ENCODE peak calls at places on chromosome 13, in six cellular contexts. One of them, this sample, is unnamed.

GRCh38 chr13:110108348-110109139 is 198.4 kb downstream of the COL4A1 start:
- DNase-seq in MCF 10A: peak; percentile 87
- DNase-seq in RWPE2: no peak
- DNase-seq in tibial artery: peak; percentile 91
- DNase-seq in head of caudate nucleus: peak; percentile 79
- DNase-seq in DMS153: peak; percentile 81
- DNase-seq in this sample: peak; percentile 61

GRCh38 chr13:44573790-44574465 is 2.2 kb downstream of the TSC22D1 start:
- DNase-seq in head of caudate nucleus: no peak
- DNase-seq in DMS153: no peak
- DNase-seq in tibial artery: no peak
- DNase-seq in MCF 10A: peak; percentile 48
- DNase-seq in RWPE2: no peak
- DNase-seq in this sample: no peak

GRCh38 chr13:44768775-44769578 is 192.8 kb upstream of the TSC22D1 start:
- DNase-seq in RWPE2: no peak
- DNase-seq in MCF 10A: peak; percentile 16
- DNase-seq in tibial artery: no peak
- DNase-seq in DMS153: no peak
- DNase-seq in head of caudate nucleus: no peak
- DNase-seq in this sample: no peak

GRCh38 chr13:76921516-76921915 is 26.8 kb upstream of the ACOD1 start:
- DNase-seq in tibial artery: no peak
- DNase-seq in MCF 10A: peak; percentile 59
- DNase-seq in head of caudate nucleus: no peak
- DNase-seq in RWPE2: no peak
- DNase-seq in DMS153: no peak
- DNase-seq in this sample: no peak

GRCh38 chr13:113855931-113856715 is 7.8 kb downstream of the GAS6 start:
- DNase-seq in RWPE2: peak; percentile 39
- DNase-seq in DMS153: no peak
- DNase-seq in head of caudate nucleus: no peak
- DNase-seq in MCF 10A: no peak
- DNase-seq in tibial artery: peak; percentile 61
- DNase-seq in this sample: no peak

GRCh38 chr13:93505104-93505952 is 278.7 kb downstream of the GPC6 start:
- DNase-seq in tibial artery: no peak
- DNase-seq in DMS153: no peak
- DNase-seq in head of caudate nucleus: no peak
- DNase-seq in RWPE2: no peak
- DNase-seq in MCF 10A: no peak
- DNase-seq in this sample: no peak

GRCh38 chr13:77697208-77698103 is at the start of gene SLAIN1:
- DNase-seq in tibial artery: peak; percentile 91
- DNase-seq in RWPE2: no peak
- DNase-seq in DMS153: peak; percentile 75
- DNase-seq in MCF 10A: no peak
- DNase-seq in head of caudate nucleus: peak; percentile 89
- DNase-seq in this sample: peak; percentile 88

GRCh38 chr13:98508280-98509074 is 68.4 kb downstream of the STK24 start:
- DNase-seq in head of caudate nucleus: no peak
- DNase-seq in DMS153: no peak
- DNase-seq in MCF 10A: peak; percentile 70
- DNase-seq in RWPE2: no peak
- DNase-seq in tibial artery: no peak
- DNase-seq in this sample: no peak

GRCh38 chr13:109704771-109705628 is 81.4 kb downstream of the IRS2 start:
- DNase-seq in RWPE2: peak; percentile 76
- DNase-seq in DMS153: peak; percentile 85
- DNase-seq in head of caudate nucleus: no peak
- DNase-seq in MCF 10A: peak; percentile 94
- DNase-seq in tibial artery: peak; percentile 79
- DNase-seq in this sample: no peak

GRCh38 chr13:39602277-39602613 is 748 bp downstream of the LHFPL6 start:
- DNase-seq in MCF 10A: no peak
- DNase-seq in RWPE2: no peak
- DNase-seq in DMS153: no peak
- DNase-seq in head of caudate nucleus: no peak
- DNase-seq in tibial artery: no peak
- DNase-seq in this sample: no peak

GRCh38 chr13:94369862-94370491 is 109.5 kb downstream of the DCT start:
- DNase-seq in RWPE2: no peak
- DNase-seq in MCF 10A: no peak
- DNase-seq in DMS153: peak; percentile 20
- DNase-seq in tibial artery: no peak
- DNase-seq in head of caudate nucleus: no peak
- DNase-seq in this sample: no peak

GRCh38 chr13:113458218-113459065 is 5.2 kb upstream of the ADPRHL1 start:
- DNase-seq in MCF 10A: no peak
- DNase-seq in DMS153: no peak
- DNase-seq in tibial artery: no peak
- DNase-seq in head of caudate nucleus: no peak
- DNase-seq in RWPE2: no peak
- DNase-seq in this sample: no peak

GRCh38 chr13:102440259-102440936 is 38.5 kb upstream of the FGF14 start:
- DNase-seq in head of caudate nucleus: no peak
- DNase-seq in RWPE2: peak; percentile 72
- DNase-seq in tibial artery: no peak
- DNase-seq in DMS153: no peak
- DNase-seq in MCF 10A: peak; percentile 41
- DNase-seq in this sample: no peak

GRCh38 chr13:24365191-24365590 is 55.8 kb downstream of the C1QTNF9 start:
- DNase-seq in DMS153: no peak
- DNase-seq in RWPE2: no peak
- DNase-seq in tibial artery: no peak
- DNase-seq in MCF 10A: no peak
- DNase-seq in head of caudate nucleus: no peak
- DNase-seq in this sample: no peak

GRCh38 chr13:80527400-80527799 is 186.5 kb upstream of the SPRY2 start:
- DNase-seq in tibial artery: no peak
- DNase-seq in DMS153: no peak
- DNase-seq in head of caudate nucleus: no peak
- DNase-seq in MCF 10A: no peak
- DNase-seq in RWPE2: no peak
- DNase-seq in this sample: no peak

GRCh38 chr13:111177081-111177711 is 62.1 kb downstream of the ARHGEF7 start:
- DNase-seq in tibial artery: peak; percentile 88
- DNase-seq in RWPE2: no peak
- DNase-seq in DMS153: peak; percentile 64
- DNase-seq in head of caudate nucleus: peak; percentile 47
- DNase-seq in MCF 10A: no peak
- DNase-seq in this sample: peak; percentile 72

GRCh38 chr13:109744512-109745051 is 41.8 kb downstream of the IRS2 start:
- DNase-seq in tibial artery: no peak
- DNase-seq in RWPE2: no peak
- DNase-seq in DMS153: peak; percentile 14
- DNase-seq in head of caudate nucleus: no peak
- DNase-seq in MCF 10A: peak; percentile 72
- DNase-seq in this sample: no peak

GRCh38 chr13:111219306-111219705 is 101.1 kb upstream of the TEX29 start:
- DNase-seq in tibial artery: peak; percentile 90
- DNase-seq in MCF 10A: no peak
- DNase-seq in RWPE2: no peak
- DNase-seq in DMS153: no peak
- DNase-seq in head of caudate nucleus: no peak
- DNase-seq in this sample: no peak

GRCh38 chr13:95193509-95194230 is 107.6 kb downstream of the ABCC4 start:
- DNase-seq in tibial artery: no peak
- DNase-seq in DMS153: no peak
- DNase-seq in RWPE2: no peak
- DNase-seq in MCF 10A: peak; percentile 5
- DNase-seq in head of caudate nucleus: no peak
- DNase-seq in this sample: no peak

GRCh38 chr13:41658057-41658642 is 200.8 kb downstream of the RGCC start:
- DNase-seq in DMS153: no peak
- DNase-seq in head of caudate nucleus: no peak
- DNase-seq in MCF 10A: peak; percentile 61
- DNase-seq in tibial artery: no peak
- DNase-seq in RWPE2: no peak
- DNase-seq in this sample: no peak

GRCh38 chr13:59700281-59700680 is 463.4 kb downstream of the DIAPH3 start:
- DNase-seq in head of caudate nucleus: no peak
- DNase-seq in DMS153: no peak
- DNase-seq in tibial artery: no peak
- DNase-seq in RWPE2: no peak
- DNase-seq in MCF 10A: no peak
- DNase-seq in this sample: no peak

GRCh38 chr13:63680704-63681103 is 2265.1 kb upstream of the PCDH20 start:
- DNase-seq in MCF 10A: no peak
- DNase-seq in head of caudate nucleus: no peak
- DNase-seq in RWPE2: no peak
- DNase-seq in DMS153: no peak
- DNase-seq in tibial artery: no peak
- DNase-seq in this sample: no peak

GRCh38 chr13:63948045-63948444 is 2532.4 kb upstream of the PCDH20 start:
- DNase-seq in tibial artery: no peak
- DNase-seq in head of caudate nucleus: no peak
- DNase-seq in RWPE2: no peak
- DNase-seq in DMS153: no peak
- DNase-seq in MCF 10A: no peak
- DNase-seq in this sample: no peak

GRCh38 chr13:19634129-19634740 is 776 bp downstream of the MPHOSPH8 start:
- DNase-seq in RWPE2: no peak
- DNase-seq in tibial artery: no peak
- DNase-seq in MCF 10A: peak; percentile 33
- DNase-seq in DMS153: no peak
- DNase-seq in head of caudate nucleus: no peak
- DNase-seq in this sample: peak; percentile 36

GRCh38 chr13:43355774-43356173 is 332.4 kb downstream of the DNAJC15 start:
- DNase-seq in DMS153: no peak
- DNase-seq in tibial artery: no peak
- DNase-seq in RWPE2: no peak
- DNase-seq in MCF 10A: no peak
- DNase-seq in head of caudate nucleus: no peak
- DNase-seq in this sample: no peak

GRCh38 chr13:95044452-95045205 is 256.6 kb downstream of the ABCC4 start:
- DNase-seq in RWPE2: no peak
- DNase-seq in tibial artery: no peak
- DNase-seq in head of caudate nucleus: no peak
- DNase-seq in DMS153: no peak
- DNase-seq in MCF 10A: no peak
- DNase-seq in this sample: no peak

GRCh38 chr13:32581177-32581786 is 5.0 kb upstream of the PDS5B start:
- DNase-seq in DMS153: no peak
- DNase-seq in head of caudate nucleus: no peak
- DNase-seq in tibial artery: no peak
- DNase-seq in MCF 10A: peak; percentile 27
- DNase-seq in RWPE2: no peak
- DNase-seq in this sample: no peak

GRCh38 chr13:113090415-113090770 is 15.2 kb upstream of the F7 start:
- DNase-seq in MCF 10A: no peak
- DNase-seq in tibial artery: no peak
- DNase-seq in head of caudate nucleus: no peak
- DNase-seq in DMS153: no peak
- DNase-seq in RWPE2: peak; percentile 24
- DNase-seq in this sample: no peak

GRCh38 chr13:29918845-29919244 is 68.4 kb upstream of the UBL3 start:
- DNase-seq in MCF 10A: peak; percentile 74
- DNase-seq in DMS153: no peak
- DNase-seq in RWPE2: no peak
- DNase-seq in head of caudate nucleus: no peak
- DNase-seq in tibial artery: no peak
- DNase-seq in this sample: no peak

GRCh38 chr13:73325351-73326214 is 266.8 kb downstream of the KLF5 start:
- DNase-seq in MCF 10A: peak; percentile 6
- DNase-seq in tibial artery: no peak
- DNase-seq in DMS153: no peak
- DNase-seq in RWPE2: no peak
- DNase-seq in head of caudate nucleus: no peak
- DNase-seq in this sample: no peak

GRCh38 chr13:29733069-29733700 is 117.2 kb downstream of the UBL3 start:
- DNase-seq in MCF 10A: no peak
- DNase-seq in RWPE2: no peak
- DNase-seq in head of caudate nucleus: no peak
- DNase-seq in DMS153: no peak
- DNase-seq in tibial artery: no peak
- DNase-seq in this sample: no peak

GRCh38 chr13:74570834-74571233 is 436.6 kb upstream of the KLF12 start:
- DNase-seq in tibial artery: no peak
- DNase-seq in MCF 10A: no peak
- DNase-seq in RWPE2: no peak
- DNase-seq in head of caudate nucleus: no peak
- DNase-seq in DMS153: no peak
- DNase-seq in this sample: no peak

GRCh38 chr13:50840327-50840726 is 3.2 kb downstream of the DLEU7 start:
- DNase-seq in DMS153: no peak
- DNase-seq in MCF 10A: no peak
- DNase-seq in tibial artery: no peak
- DNase-seq in head of caudate nucleus: no peak
- DNase-seq in RWPE2: no peak
- DNase-seq in this sample: no peak

GRCh38 chr13:114057131-114058050 is 75.0 kb downstream of the RASA3 start:
- DNase-seq in tibial artery: no peak
- DNase-seq in DMS153: no peak
- DNase-seq in head of caudate nucleus: no peak
- DNase-seq in RWPE2: no peak
- DNase-seq in MCF 10A: no peak
- DNase-seq in this sample: no peak

GRCh38 chr13:49314344-49314882 is 66.7 kb downstream of the CDADC1 start:
- DNase-seq in MCF 10A: no peak
- DNase-seq in DMS153: no peak
- DNase-seq in head of caudate nucleus: no peak
- DNase-seq in RWPE2: no peak
- DNase-seq in tibial artery: no peak
- DNase-seq in this sample: no peak

GRCh38 chr13:113567681-113568080 is 16.9 kb upstream of the TFDP1 start:
- DNase-seq in MCF 10A: no peak
- DNase-seq in tibial artery: no peak
- DNase-seq in head of caudate nucleus: no peak
- DNase-seq in RWPE2: no peak
- DNase-seq in DMS153: no peak
- DNase-seq in this sample: no peak

GRCh38 chr13:34179481-34179880 is 361.5 kb downstream of the RFC3 start:
- DNase-seq in head of caudate nucleus: no peak
- DNase-seq in MCF 10A: no peak
- DNase-seq in DMS153: no peak
- DNase-seq in RWPE2: no peak
- DNase-seq in tibial artery: no peak
- DNase-seq in this sample: no peak

GRCh38 chr13:59664586-59664985 is 499.1 kb downstream of the DIAPH3 start:
- DNase-seq in MCF 10A: no peak
- DNase-seq in RWPE2: no peak
- DNase-seq in head of caudate nucleus: no peak
- DNase-seq in tibial artery: no peak
- DNase-seq in DMS153: no peak
- DNase-seq in this sample: no peak

GRCh38 chr13:40172878-40173277 is 493.6 kb downstream of the FOXO1 start:
- DNase-seq in MCF 10A: no peak
- DNase-seq in tibial artery: no peak
- DNase-seq in RWPE2: no peak
- DNase-seq in head of caudate nucleus: no peak
- DNase-seq in DMS153: no peak
- DNase-seq in this sample: no peak

This sample was measured in substantia nigra.